ENCODE peak calls at places on chromosomes 11 and 22, in eight cellular contexts. L is AG10803, Y is choroid plexus epithelial cell, Z is pancreas, K is dorsolateral prefrontal cortex, G is heart left ventricle, O is RWPE1, V is Calu3. X is an unnamed sample.

GRCh38 chr11:85752890-85753581 is 57.9 kb downstream of the SYTL2 start:
- DNase-seq in L (no peak), Y (no peak), Z (no peak), K (no peak), G (no peak), O (no peak), V (no peak), X (no peak)

GRCh38 chr11:120306519-120307242 is 18.4 kb upstream of the TLCD5 start:
- DNase-seq in L (peak), Y (peak), Z (no peak), K (no peak), G (no peak), O (peak), V (peak), X (no peak)

GRCh38 chr11:70677232-70677916 is 279.0 kb downstream of the CTTN start:
- DNase-seq in L (no peak), Y (no peak), Z (no peak), K (no peak), G (no peak), O (no peak), V (no peak), X (no peak)

GRCh38 chr22:48868554-48868953 is 959.1 kb downstream of the BRD1 start:
- DNase-seq in L (no peak), Y (no peak), Z (no peak), K (no peak), G (no peak), O (no peak), V (no peak), X (no peak)

GRCh38 chr11:19393941-19394340 is 153.2 kb upstream of the E2F8 start:
- DNase-seq in L (peak), Y (peak), Z (no peak), K (no peak), G (no peak), O (no peak), V (no peak), X (no peak)

GRCh38 chr22:49258107-49259010 is 569.3 kb downstream of the BRD1 start:
- DNase-seq in L (no peak), Y (no peak), Z (no peak), K (no peak), G (no peak), O (no peak), V (no peak), X (no peak)

GRCh38 chr22:24231706-24232105 is 13.2 kb downstream of the GGT5 start:
- DNase-seq in L (no peak), Y (no peak), Z (no peak), K (no peak), G (peak), O (no peak), V (no peak), X (no peak)

GRCh38 chr11:111310088-111310487 is 11.7 kb downstream of the POU2AF3 start:
- DNase-seq in L (no peak), Y (no peak), Z (no peak), K (no peak), G (no peak), O (no peak), V (no peak), X (no peak)

GRCh38 chr11:29019960-29020683 is 911.9 kb downstream of the METTL15 start:
- DNase-seq in L (peak), Y (peak), Z (no peak), K (no peak), G (no peak), O (peak), V (peak), X (no peak)

GRCh38 chr11:103358251-103358650 is 249.0 kb downstream of the DYNC2H1 start:
- DNase-seq in L (peak), Y (peak), Z (no peak), K (no peak), G (no peak), O (no peak), V (no peak), X (no peak)

GRCh38 chr22:45159652-45160462 is 3.9 kb upstream of the NUP50 start:
- DNase-seq in L (no peak), Y (peak), Z (no peak), K (no peak), G (no peak), O (no peak), V (peak), X (no peak)
- TF ChIP-seq CTCF in L (peak), Y (peak), Z (no peak), K (no peak), G (no peak), O (no peak), V (no peak), X (no peak)

DNA sequence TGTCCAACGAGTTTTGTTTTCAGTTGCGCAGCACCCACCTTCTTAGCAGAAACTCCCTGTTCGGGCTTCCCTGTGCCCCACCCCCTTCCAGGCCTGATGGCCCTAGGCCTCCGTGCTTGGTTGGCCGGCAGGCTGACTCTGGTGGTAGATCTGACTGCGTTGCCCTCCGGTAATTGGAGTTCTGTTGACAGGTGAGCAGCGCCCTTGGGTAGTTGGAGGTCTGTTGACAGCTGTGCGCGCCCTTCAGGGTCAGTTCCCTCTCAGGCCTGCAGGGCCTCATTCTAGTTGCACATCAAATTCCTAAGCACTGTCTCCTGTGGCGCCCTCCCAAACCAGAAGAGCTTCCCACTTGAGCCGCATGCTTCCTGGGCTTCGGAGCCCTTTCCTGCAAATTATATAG is 776 bp downstream of the DGCR6 start:
- DNase-seq in L (no peak), Y (no peak), Z (no peak), K (no peak), G (no peak), O (no peak), V (no peak), X (no peak)
- TF ChIP-seq CTCF in L (no peak), Y (no peak), Z (no peak), K (no peak), G (no peak), O (no peak), V (no peak), X (no peak)

DNA sequence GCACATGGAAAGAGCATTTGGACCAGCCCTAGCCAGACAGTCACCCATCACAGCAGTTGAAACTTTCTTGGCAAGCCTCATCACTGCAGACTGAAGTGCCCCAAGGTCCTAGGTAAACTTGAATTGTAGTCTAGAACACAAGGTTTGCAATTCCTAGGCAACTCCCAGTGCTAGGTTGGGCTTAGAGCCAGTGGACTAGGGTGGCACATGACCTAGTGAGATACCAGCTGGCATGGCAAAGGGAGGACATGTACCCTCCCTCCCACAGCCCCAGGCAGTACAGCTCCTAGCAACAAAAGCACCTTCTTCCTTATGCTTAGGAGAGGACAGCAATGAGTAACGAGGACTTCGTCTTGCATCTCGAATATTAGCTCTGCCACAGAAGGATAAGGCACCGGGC is 889.5 kb downstream of the JRKL start:
- DNase-seq in L (no peak), Y (no peak), Z (no peak), K (no peak), G (no peak), O (no peak), V (no peak), X (no peak)
- TF ChIP-seq CTCF in L (no peak), Y (no peak), Z (no peak), K (no peak), G (no peak), O (no peak), V (no peak), X (no peak)

GRCh38 chr11:132997396-132997795 is 534.9 kb downstream of the OPCML start:
- DNase-seq in L (no peak), Y (no peak), Z (no peak), K (peak), G (no peak), O (no peak), V (no peak), X (no peak)

GRCh38 chr11:132994038-132994502 is 538.2 kb downstream of the OPCML start:
- DNase-seq in L (no peak), Y (no peak), Z (no peak), K (no peak), G (no peak), O (no peak), V (no peak), X (no peak)

GRCh38 chr11:132987936-132988335 is 544.4 kb downstream of the OPCML start:
- DNase-seq in L (peak), Y (no peak), Z (no peak), K (no peak), G (no peak), O (no peak), V (no peak), X (no peak)

GRCh38 chr11:132988381-132988780 is 543.9 kb downstream of the OPCML start:
- DNase-seq in L (no peak), Y (no peak), Z (no peak), K (no peak), G (no peak), O (no peak), V (no peak), X (no peak)

DNA sequence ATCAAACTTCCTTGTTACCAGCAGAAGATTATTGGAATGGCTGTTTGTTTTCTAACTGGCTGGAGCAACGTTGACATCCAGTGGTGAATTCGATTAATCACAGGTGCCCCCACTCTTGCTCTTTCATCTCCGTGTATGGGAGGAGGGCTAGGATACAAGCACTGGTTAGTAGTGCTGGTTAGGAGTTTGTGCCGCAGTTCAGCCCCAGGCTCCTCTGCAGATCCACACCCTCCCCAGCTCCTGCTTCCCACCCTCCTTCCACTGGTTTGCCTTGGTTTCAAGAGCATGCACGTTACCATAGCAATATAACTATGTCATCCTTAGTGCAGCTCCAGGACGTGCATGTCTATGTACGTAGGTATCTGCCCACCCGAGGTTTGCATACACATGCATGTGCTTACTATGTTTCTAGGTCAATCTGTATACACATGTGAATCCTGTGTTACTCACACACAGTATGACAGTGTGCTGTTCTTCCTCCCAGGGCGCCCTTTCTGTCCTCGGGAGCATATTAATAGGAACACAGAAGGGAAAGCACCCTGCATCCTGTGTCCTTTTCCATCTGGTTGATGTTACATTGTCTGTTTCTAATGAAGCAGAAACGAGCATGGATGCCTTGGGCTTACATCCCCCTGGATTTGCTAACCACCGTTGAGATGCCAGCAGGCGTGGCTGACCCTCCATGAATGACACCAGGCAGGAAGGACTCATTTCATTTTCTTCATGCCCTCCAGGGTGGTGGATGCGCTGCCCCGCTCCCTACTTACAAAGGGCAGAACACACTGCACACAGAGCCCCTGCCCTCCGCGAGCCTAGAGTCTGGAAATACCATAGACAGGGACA is 539.2 kb downstream of the OPCML start:
- DNase-seq in L (peak), Y (peak), Z (no peak), K (no peak), G (no peak), O (no peak), V (no peak), X (no peak)
- TF ChIP-seq CTCF in L (peak), Y (peak), Z (no peak), K (peak), G (no peak), O (no peak), V (no peak), X (no peak)

GRCh38 chr11:92528051-92528450 is 303.4 kb downstream of the FAT3 start:
- DNase-seq in L (peak), Y (peak), Z (no peak), K (no peak), G (no peak), O (no peak), V (no peak), X (no peak)

GRCh38 chr11:92536895-92537294 is 312.3 kb downstream of the FAT3 start:
- DNase-seq in L (no peak), Y (no peak), Z (no peak), K (no peak), G (no peak), O (no peak), V (no peak), X (no peak)

GRCh38 chr11:92527467-92527866 is 302.8 kb downstream of the FAT3 start:
- DNase-seq in L (peak), Y (peak), Z (no peak), K (no peak), G (no peak), O (no peak), V (no peak), X (no peak)

GRCh38 chr11:92531051-92531747 is 306.6 kb downstream of the FAT3 start:
- DNase-seq in L (no peak), Y (no peak), Z (no peak), K (no peak), G (no peak), O (no peak), V (no peak), X (no peak)
- TF ChIP-seq CTCF in L (no peak), Y (no peak), Z (no peak), K (no peak), G (no peak), O (no peak), V (no peak), X (no peak)

GRCh38 chr22:45082795-45083194 is 73.0 kb upstream of the PHF21B start:
- DNase-seq in L (no peak), Y (peak), Z (no peak), K (no peak), G (no peak), O (no peak), V (peak), X (peak)
- TF ChIP-seq CTCF in L (peak), Y (peak), Z (no peak), K (no peak), G (no peak), O (no peak), V (no peak), X (peak)

X was measured in GM13976.